ENCODE peak calls at places on chromosomes 5 and 9, in ten cellular contexts. One of them, this sample, is unnamed.

GRCh38 chr5:14309864-14310531 is 166.9 kb downstream of the TRIO start:
- DNase-seq in gastrocnemius medialis: no peak
- DNase-seq in fibroblast of gingiva: no peak
- DNase-seq in activated naive CD8-positive, alpha-beta T cell treated with anti-CD3 and anti-CD28 coated beads, Interleukin-2, amount 50 U/mL, for 24 hours: no peak
- DNase-seq in stimulated activated naive B cell treated with anti-CD40 and anti-IgM and Interleukin-4, amounts not matched to agents 10 μg/mL and 1 μg/mL and 100 μg/mL, for 72 hours: no peak
- DNase-seq in pons: no peak
- DNase-seq in GM04504: no peak
- DNase-seq in glutamatergic neuron: no peak
- DNase-seq in DMS53: no peak
- DNase-seq in activated CD4-positive, CD25-positive, alpha-beta regulatory T cell: no peak
- DNase-seq in this sample: no peak

GRCh38 chr9:76704601-76705204 is 59.5 kb upstream of the PCA3 start:
- DNase-seq in pons: peak
- DNase-seq in DMS53: peak
- DNase-seq in activated naive CD8-positive, alpha-beta T cell treated with anti-CD3 and anti-CD28 coated beads, Interleukin-2, amount 50 U/mL, for 24 hours: no peak
- DNase-seq in activated CD4-positive, CD25-positive, alpha-beta regulatory T cell: no peak
- DNase-seq in glutamatergic neuron: no peak
- DNase-seq in GM04504: peak
- DNase-seq in gastrocnemius medialis: no peak
- DNase-seq in stimulated activated naive B cell treated with anti-CD40 and anti-IgM and Interleukin-4, amounts not matched to agents 10 μg/mL and 1 μg/mL and 100 μg/mL, for 72 hours: no peak
- DNase-seq in fibroblast of gingiva: peak
- DNase-seq in this sample: no peak

GRCh38 chr5:18465833-18466681 is 831.8 kb downstream of the TAF11L14 start:
- DNase-seq in glutamatergic neuron: peak
- DNase-seq in activated CD4-positive, CD25-positive, alpha-beta regulatory T cell: peak
- DNase-seq in activated naive CD8-positive, alpha-beta T cell treated with anti-CD3 and anti-CD28 coated beads, Interleukin-2, amount 50 U/mL, for 24 hours: peak
- DNase-seq in stimulated activated naive B cell treated with anti-CD40 and anti-IgM and Interleukin-4, amounts not matched to agents 10 μg/mL and 1 μg/mL and 100 μg/mL, for 72 hours: peak
- DNase-seq in gastrocnemius medialis: no peak
- DNase-seq in DMS53: peak
- DNase-seq in GM04504: no peak
- DNase-seq in pons: peak
- DNase-seq in fibroblast of gingiva: no peak
- DNase-seq in this sample: no peak

GRCh38 chr5:136457390-136458094 is 92.2 kb upstream of the TRPC7 start:
- DNase-seq in GM04504: no peak
- DNase-seq in DMS53: peak
- DNase-seq in gastrocnemius medialis: no peak
- DNase-seq in glutamatergic neuron: no peak
- DNase-seq in pons: peak
- DNase-seq in fibroblast of gingiva: no peak
- DNase-seq in activated CD4-positive, CD25-positive, alpha-beta regulatory T cell: no peak
- DNase-seq in stimulated activated naive B cell treated with anti-CD40 and anti-IgM and Interleukin-4, amounts not matched to agents 10 μg/mL and 1 μg/mL and 100 μg/mL, for 72 hours: no peak
- DNase-seq in activated naive CD8-positive, alpha-beta T cell treated with anti-CD3 and anti-CD28 coated beads, Interleukin-2, amount 50 U/mL, for 24 hours: no peak
- DNase-seq in this sample: no peak

GRCh38 chr5:82365026-82365425 is 86.9 kb upstream of the RPS23 start:
- DNase-seq in GM04504: no peak
- DNase-seq in pons: no peak
- DNase-seq in gastrocnemius medialis: no peak
- DNase-seq in fibroblast of gingiva: no peak
- DNase-seq in glutamatergic neuron: no peak
- DNase-seq in activated CD4-positive, CD25-positive, alpha-beta regulatory T cell: no peak
- DNase-seq in activated naive CD8-positive, alpha-beta T cell treated with anti-CD3 and anti-CD28 coated beads, Interleukin-2, amount 50 U/mL, for 24 hours: no peak
- DNase-seq in DMS53: peak
- DNase-seq in stimulated activated naive B cell treated with anti-CD40 and anti-IgM and Interleukin-4, amounts not matched to agents 10 μg/mL and 1 μg/mL and 100 μg/mL, for 72 hours: no peak
- DNase-seq in this sample: no peak

GRCh38 chr9:131892162-131892707 is 152.4 kb upstream of the RAPGEF1 start:
- DNase-seq in DMS53: peak
- DNase-seq in gastrocnemius medialis: no peak
- DNase-seq in fibroblast of gingiva: no peak
- DNase-seq in stimulated activated naive B cell treated with anti-CD40 and anti-IgM and Interleukin-4, amounts not matched to agents 10 μg/mL and 1 μg/mL and 100 μg/mL, for 72 hours: no peak
- DNase-seq in pons: no peak
- DNase-seq in GM04504: no peak
- DNase-seq in glutamatergic neuron: no peak
- DNase-seq in activated naive CD8-positive, alpha-beta T cell treated with anti-CD3 and anti-CD28 coated beads, Interleukin-2, amount 50 U/mL, for 24 hours: no peak
- DNase-seq in activated CD4-positive, CD25-positive, alpha-beta regulatory T cell: no peak
- DNase-seq in this sample: no peak

GRCh38 chr5:79974896-79975295 is 16.2 kb downstream of the MTX3 start:
- DNase-seq in stimulated activated naive B cell treated with anti-CD40 and anti-IgM and Interleukin-4, amounts not matched to agents 10 μg/mL and 1 μg/mL and 100 μg/mL, for 72 hours: no peak
- DNase-seq in activated naive CD8-positive, alpha-beta T cell treated with anti-CD3 and anti-CD28 coated beads, Interleukin-2, amount 50 U/mL, for 24 hours: no peak
- DNase-seq in activated CD4-positive, CD25-positive, alpha-beta regulatory T cell: no peak
- DNase-seq in gastrocnemius medialis: no peak
- DNase-seq in glutamatergic neuron: no peak
- DNase-seq in DMS53: no peak
- DNase-seq in pons: no peak
- DNase-seq in fibroblast of gingiva: peak
- DNase-seq in GM04504: peak
- DNase-seq in this sample: no peak

GRCh38 chr5:144125163-144125726 is 45.2 kb downstream of the YIPF5 start:
- DNase-seq in DMS53: no peak
- DNase-seq in activated CD4-positive, CD25-positive, alpha-beta regulatory T cell: no peak
- DNase-seq in activated naive CD8-positive, alpha-beta T cell treated with anti-CD3 and anti-CD28 coated beads, Interleukin-2, amount 50 U/mL, for 24 hours: no peak
- DNase-seq in pons: no peak
- DNase-seq in glutamatergic neuron: no peak
- DNase-seq in stimulated activated naive B cell treated with anti-CD40 and anti-IgM and Interleukin-4, amounts not matched to agents 10 μg/mL and 1 μg/mL and 100 μg/mL, for 72 hours: no peak
- DNase-seq in GM04504: peak
- DNase-seq in gastrocnemius medialis: no peak
- DNase-seq in fibroblast of gingiva: no peak
- DNase-seq in this sample: no peak

GRCh38 chr5:177520906-177521513 is 4.2 kb upstream of the DDX41 start:
- DNase-seq in glutamatergic neuron: no peak
- DNase-seq in DMS53: no peak
- DNase-seq in pons: peak
- DNase-seq in fibroblast of gingiva: no peak
- DNase-seq in stimulated activated naive B cell treated with anti-CD40 and anti-IgM and Interleukin-4, amounts not matched to agents 10 μg/mL and 1 μg/mL and 100 μg/mL, for 72 hours: no peak
- DNase-seq in gastrocnemius medialis: no peak
- DNase-seq in GM04504: no peak
- DNase-seq in activated CD4-positive, CD25-positive, alpha-beta regulatory T cell: no peak
- DNase-seq in activated naive CD8-positive, alpha-beta T cell treated with anti-CD3 and anti-CD28 coated beads, Interleukin-2, amount 50 U/mL, for 24 hours: no peak
- DNase-seq in this sample: no peak

GRCh38 chr9:136105398-136106135 is 10.5 kb upstream of the NACC2 start:
- DNase-seq in fibroblast of gingiva: peak
- DNase-seq in pons: no peak
- DNase-seq in glutamatergic neuron: no peak
- DNase-seq in activated CD4-positive, CD25-positive, alpha-beta regulatory T cell: no peak
- DNase-seq in activated naive CD8-positive, alpha-beta T cell treated with anti-CD3 and anti-CD28 coated beads, Interleukin-2, amount 50 U/mL, for 24 hours: no peak
- DNase-seq in GM04504: no peak
- DNase-seq in DMS53: peak
- DNase-seq in gastrocnemius medialis: peak
- DNase-seq in stimulated activated naive B cell treated with anti-CD40 and anti-IgM and Interleukin-4, amounts not matched to agents 10 μg/mL and 1 μg/mL and 100 μg/mL, for 72 hours: no peak
- DNase-seq in this sample: no peak

GRCh38 chr5:438481-438981 is 4.4 kb upstream of the EXOC3 start:
- DNase-seq in fibroblast of gingiva: no peak
- DNase-seq in activated naive CD8-positive, alpha-beta T cell treated with anti-CD3 and anti-CD28 coated beads, Interleukin-2, amount 50 U/mL, for 24 hours: no peak
- DNase-seq in glutamatergic neuron: peak
- DNase-seq in gastrocnemius medialis: no peak
- DNase-seq in pons: no peak
- DNase-seq in GM04504: no peak
- DNase-seq in stimulated activated naive B cell treated with anti-CD40 and anti-IgM and Interleukin-4, amounts not matched to agents 10 μg/mL and 1 μg/mL and 100 μg/mL, for 72 hours: no peak
- DNase-seq in DMS53: no peak
- DNase-seq in activated CD4-positive, CD25-positive, alpha-beta regulatory T cell: no peak
- DNase-seq in this sample: no peak

GRCh38 chr5:76601470-76601869 is 21.7 kb downstream of the F2RL2 start:
- DNase-seq in glutamatergic neuron: no peak
- DNase-seq in fibroblast of gingiva: peak
- DNase-seq in gastrocnemius medialis: no peak
- DNase-seq in DMS53: peak
- DNase-seq in GM04504: peak
- DNase-seq in activated CD4-positive, CD25-positive, alpha-beta regulatory T cell: no peak
- DNase-seq in pons: peak
- DNase-seq in stimulated activated naive B cell treated with anti-CD40 and anti-IgM and Interleukin-4, amounts not matched to agents 10 μg/mL and 1 μg/mL and 100 μg/mL, for 72 hours: peak
- DNase-seq in activated naive CD8-positive, alpha-beta T cell treated with anti-CD3 and anti-CD28 coated beads, Interleukin-2, amount 50 U/mL, for 24 hours: no peak
- DNase-seq in this sample: no peak

GRCh38 chr9:70101265-70101664 is 57.6 kb downstream of the MAMDC2 start:
- DNase-seq in glutamatergic neuron: no peak
- DNase-seq in DMS53: no peak
- DNase-seq in GM04504: no peak
- DNase-seq in activated naive CD8-positive, alpha-beta T cell treated with anti-CD3 and anti-CD28 coated beads, Interleukin-2, amount 50 U/mL, for 24 hours: no peak
- DNase-seq in fibroblast of gingiva: no peak
- DNase-seq in pons: no peak
- DNase-seq in stimulated activated naive B cell treated with anti-CD40 and anti-IgM and Interleukin-4, amounts not matched to agents 10 μg/mL and 1 μg/mL and 100 μg/mL, for 72 hours: no peak
- DNase-seq in activated CD4-positive, CD25-positive, alpha-beta regulatory T cell: no peak
- DNase-seq in gastrocnemius medialis: no peak
- DNase-seq in this sample: no peak

GRCh38 chr5:144307726-144308125 is 137.1 kb downstream of the KCTD16 start:
- DNase-seq in GM04504: no peak
- DNase-seq in pons: no peak
- DNase-seq in glutamatergic neuron: no peak
- DNase-seq in DMS53: no peak
- DNase-seq in fibroblast of gingiva: no peak
- DNase-seq in stimulated activated naive B cell treated with anti-CD40 and anti-IgM and Interleukin-4, amounts not matched to agents 10 μg/mL and 1 μg/mL and 100 μg/mL, for 72 hours: no peak
- DNase-seq in activated naive CD8-positive, alpha-beta T cell treated with anti-CD3 and anti-CD28 coated beads, Interleukin-2, amount 50 U/mL, for 24 hours: no peak
- DNase-seq in gastrocnemius medialis: no peak
- DNase-seq in activated CD4-positive, CD25-positive, alpha-beta regulatory T cell: no peak
- DNase-seq in this sample: no peak

GRCh38 chr5:132500931-132501628 is 10.5 kb upstream of the IRF1 start:
- DNase-seq in activated CD4-positive, CD25-positive, alpha-beta regulatory T cell: peak
- DNase-seq in fibroblast of gingiva: peak
- DNase-seq in stimulated activated naive B cell treated with anti-CD40 and anti-IgM and Interleukin-4, amounts not matched to agents 10 μg/mL and 1 μg/mL and 100 μg/mL, for 72 hours: peak
- DNase-seq in gastrocnemius medialis: peak
- DNase-seq in activated naive CD8-positive, alpha-beta T cell treated with anti-CD3 and anti-CD28 coated beads, Interleukin-2, amount 50 U/mL, for 24 hours: peak
- DNase-seq in DMS53: peak
- DNase-seq in GM04504: peak
- DNase-seq in glutamatergic neuron: peak
- DNase-seq in pons: peak
- DNase-seq in this sample: no peak

GRCh38 chr9:2043881-2044462 is 28.8 kb downstream of the SMARCA2 start:
- DNase-seq in GM04504: no peak
- DNase-seq in glutamatergic neuron: no peak
- DNase-seq in activated CD4-positive, CD25-positive, alpha-beta regulatory T cell: no peak
- DNase-seq in stimulated activated naive B cell treated with anti-CD40 and anti-IgM and Interleukin-4, amounts not matched to agents 10 μg/mL and 1 μg/mL and 100 μg/mL, for 72 hours: peak
- DNase-seq in activated naive CD8-positive, alpha-beta T cell treated with anti-CD3 and anti-CD28 coated beads, Interleukin-2, amount 50 U/mL, for 24 hours: no peak
- DNase-seq in fibroblast of gingiva: no peak
- DNase-seq in DMS53: no peak
- DNase-seq in pons: no peak
- DNase-seq in gastrocnemius medialis: no peak
- DNase-seq in this sample: no peak

GRCh38 chr9:121642758-121643157 is 8.7 kb upstream of the DAB2IP start:
- DNase-seq in glutamatergic neuron: no peak
- DNase-seq in activated naive CD8-positive, alpha-beta T cell treated with anti-CD3 and anti-CD28 coated beads, Interleukin-2, amount 50 U/mL, for 24 hours: no peak
- DNase-seq in gastrocnemius medialis: no peak
- DNase-seq in stimulated activated naive B cell treated with anti-CD40 and anti-IgM and Interleukin-4, amounts not matched to agents 10 μg/mL and 1 μg/mL and 100 μg/mL, for 72 hours: no peak
- DNase-seq in DMS53: no peak
- DNase-seq in GM04504: no peak
- DNase-seq in activated CD4-positive, CD25-positive, alpha-beta regulatory T cell: no peak
- DNase-seq in fibroblast of gingiva: no peak
- DNase-seq in pons: no peak
- DNase-seq in this sample: no peak

GRCh38 chr5:141496038-141496437 is 7.2 kb downstream of the PCDHGC5 start:
- DNase-seq in stimulated activated naive B cell treated with anti-CD40 and anti-IgM and Interleukin-4, amounts not matched to agents 10 μg/mL and 1 μg/mL and 100 μg/mL, for 72 hours: no peak
- DNase-seq in fibroblast of gingiva: no peak
- DNase-seq in DMS53: no peak
- DNase-seq in glutamatergic neuron: no peak
- DNase-seq in gastrocnemius medialis: peak
- DNase-seq in pons: no peak
- DNase-seq in GM04504: no peak
- DNase-seq in activated naive CD8-positive, alpha-beta T cell treated with anti-CD3 and anti-CD28 coated beads, Interleukin-2, amount 50 U/mL, for 24 hours: no peak
- DNase-seq in activated CD4-positive, CD25-positive, alpha-beta regulatory T cell: no peak
- DNase-seq in this sample: no peak

GRCh38 chr5:53469946-53470687 is 10.3 kb upstream of the FST start:
- DNase-seq in gastrocnemius medialis: no peak
- DNase-seq in pons: no peak
- DNase-seq in fibroblast of gingiva: no peak
- DNase-seq in glutamatergic neuron: no peak
- DNase-seq in activated CD4-positive, CD25-positive, alpha-beta regulatory T cell: no peak
- DNase-seq in DMS53: no peak
- DNase-seq in activated naive CD8-positive, alpha-beta T cell treated with anti-CD3 and anti-CD28 coated beads, Interleukin-2, amount 50 U/mL, for 24 hours: no peak
- DNase-seq in stimulated activated naive B cell treated with anti-CD40 and anti-IgM and Interleukin-4, amounts not matched to agents 10 μg/mL and 1 μg/mL and 100 μg/mL, for 72 hours: no peak
- DNase-seq in GM04504: no peak
- DNase-seq in this sample: no peak

GRCh38 chr5:135233477-135233876 is 165.6 kb downstream of the MACROH2A1 start:
- DNase-seq in DMS53: peak
- DNase-seq in stimulated activated naive B cell treated with anti-CD40 and anti-IgM and Interleukin-4, amounts not matched to agents 10 μg/mL and 1 μg/mL and 100 μg/mL, for 72 hours: no peak
- DNase-seq in gastrocnemius medialis: peak
- DNase-seq in activated CD4-positive, CD25-positive, alpha-beta regulatory T cell: no peak
- DNase-seq in fibroblast of gingiva: no peak
- DNase-seq in activated naive CD8-positive, alpha-beta T cell treated with anti-CD3 and anti-CD28 coated beads, Interleukin-2, amount 50 U/mL, for 24 hours: no peak
- DNase-seq in glutamatergic neuron: peak
- DNase-seq in pons: no peak
- DNase-seq in GM04504: no peak
- DNase-seq in this sample: no peak

GRCh38 chr5:149324639-149325038 is 20.7 kb upstream of the GRPEL2 start:
- DNase-seq in pons: no peak
- DNase-seq in activated CD4-positive, CD25-positive, alpha-beta regulatory T cell: no peak
- DNase-seq in stimulated activated naive B cell treated with anti-CD40 and anti-IgM and Interleukin-4, amounts not matched to agents 10 μg/mL and 1 μg/mL and 100 μg/mL, for 72 hours: no peak
- DNase-seq in gastrocnemius medialis: peak
- DNase-seq in glutamatergic neuron: no peak
- DNase-seq in GM04504: no peak
- DNase-seq in DMS53: no peak
- DNase-seq in fibroblast of gingiva: peak
- DNase-seq in activated naive CD8-positive, alpha-beta T cell treated with anti-CD3 and anti-CD28 coated beads, Interleukin-2, amount 50 U/mL, for 24 hours: no peak
- DNase-seq in this sample: no peak

GRCh38 chr5:31844615-31845345 is 205.8 kb downstream of the PDZD2 start:
- DNase-seq in activated naive CD8-positive, alpha-beta T cell treated with anti-CD3 and anti-CD28 coated beads, Interleukin-2, amount 50 U/mL, for 24 hours: no peak
- DNase-seq in pons: no peak
- DNase-seq in fibroblast of gingiva: no peak
- DNase-seq in gastrocnemius medialis: no peak
- DNase-seq in DMS53: no peak
- DNase-seq in stimulated activated naive B cell treated with anti-CD40 and anti-IgM and Interleukin-4, amounts not matched to agents 10 μg/mL and 1 μg/mL and 100 μg/mL, for 72 hours: no peak
- DNase-seq in glutamatergic neuron: no peak
- DNase-seq in activated CD4-positive, CD25-positive, alpha-beta regulatory T cell: no peak
- DNase-seq in GM04504: no peak
- DNase-seq in this sample: no peak

GRCh38 chr9:28539432-28539831 is 966.2 kb upstream of the C9orf72 start:
- DNase-seq in DMS53: peak
- DNase-seq in glutamatergic neuron: no peak
- DNase-seq in gastrocnemius medialis: no peak
- DNase-seq in stimulated activated naive B cell treated with anti-CD40 and anti-IgM and Interleukin-4, amounts not matched to agents 10 μg/mL and 1 μg/mL and 100 μg/mL, for 72 hours: no peak
- DNase-seq in pons: no peak
- DNase-seq in activated CD4-positive, CD25-positive, alpha-beta regulatory T cell: no peak
- DNase-seq in activated naive CD8-positive, alpha-beta T cell treated with anti-CD3 and anti-CD28 coated beads, Interleukin-2, amount 50 U/mL, for 24 hours: no peak
- DNase-seq in GM04504: no peak
- DNase-seq in fibroblast of gingiva: no peak
- DNase-seq in this sample: no peak

GRCh38 chr5:38603691-38604090 is 47.2 kb upstream of the LIFR start:
- DNase-seq in gastrocnemius medialis: no peak
- DNase-seq in GM04504: no peak
- DNase-seq in pons: no peak
- DNase-seq in glutamatergic neuron: no peak
- DNase-seq in stimulated activated naive B cell treated with anti-CD40 and anti-IgM and Interleukin-4, amounts not matched to agents 10 μg/mL and 1 μg/mL and 100 μg/mL, for 72 hours: no peak
- DNase-seq in activated CD4-positive, CD25-positive, alpha-beta regulatory T cell: no peak
- DNase-seq in DMS53: no peak
- DNase-seq in activated naive CD8-positive, alpha-beta T cell treated with anti-CD3 and anti-CD28 coated beads, Interleukin-2, amount 50 U/mL, for 24 hours: no peak
- DNase-seq in fibroblast of gingiva: peak
- DNase-seq in this sample: no peak

GRCh38 chr5:113336975-113337374 is 97.8 kb downstream of the TSSK1B start:
- DNase-seq in activated naive CD8-positive, alpha-beta T cell treated with anti-CD3 and anti-CD28 coated beads, Interleukin-2, amount 50 U/mL, for 24 hours: no peak
- DNase-seq in gastrocnemius medialis: no peak
- DNase-seq in activated CD4-positive, CD25-positive, alpha-beta regulatory T cell: no peak
- DNase-seq in DMS53: peak
- DNase-seq in fibroblast of gingiva: peak
- DNase-seq in pons: peak
- DNase-seq in GM04504: no peak
- DNase-seq in glutamatergic neuron: peak
- DNase-seq in stimulated activated naive B cell treated with anti-CD40 and anti-IgM and Interleukin-4, amounts not matched to agents 10 μg/mL and 1 μg/mL and 100 μg/mL, for 72 hours: no peak
- DNase-seq in this sample: no peak

GRCh38 chr9:110192531-110193326 is 15.2 kb downstream of the C9orf152 start:
- DNase-seq in activated CD4-positive, CD25-positive, alpha-beta regulatory T cell: no peak
- DNase-seq in stimulated activated naive B cell treated with anti-CD40 and anti-IgM and Interleukin-4, amounts not matched to agents 10 μg/mL and 1 μg/mL and 100 μg/mL, for 72 hours: no peak
- DNase-seq in pons: no peak
- DNase-seq in activated naive CD8-positive, alpha-beta T cell treated with anti-CD3 and anti-CD28 coated beads, Interleukin-2, amount 50 U/mL, for 24 hours: no peak
- DNase-seq in GM04504: peak
- DNase-seq in fibroblast of gingiva: peak
- DNase-seq in glutamatergic neuron: no peak
- DNase-seq in gastrocnemius medialis: no peak
- DNase-seq in DMS53: peak
- DNase-seq in this sample: no peak

GRCh38 chr5:7886849-7887460 is 18.0 kb downstream of the MTRR start:
- DNase-seq in stimulated activated naive B cell treated with anti-CD40 and anti-IgM and Interleukin-4, amounts not matched to agents 10 μg/mL and 1 μg/mL and 100 μg/mL, for 72 hours: no peak
- DNase-seq in GM04504: no peak
- DNase-seq in fibroblast of gingiva: peak
- DNase-seq in DMS53: peak
- DNase-seq in pons: peak
- DNase-seq in gastrocnemius medialis: no peak
- DNase-seq in activated CD4-positive, CD25-positive, alpha-beta regulatory T cell: no peak
- DNase-seq in activated naive CD8-positive, alpha-beta T cell treated with anti-CD3 and anti-CD28 coated beads, Interleukin-2, amount 50 U/mL, for 24 hours: no peak
- DNase-seq in glutamatergic neuron: no peak
- DNase-seq in this sample: no peak

GRCh38 chr5:148248894-148249293 is 10.6 kb downstream of the MARCOL start:
- DNase-seq in activated CD4-positive, CD25-positive, alpha-beta regulatory T cell: no peak
- DNase-seq in glutamatergic neuron: no peak
- DNase-seq in activated naive CD8-positive, alpha-beta T cell treated with anti-CD3 and anti-CD28 coated beads, Interleukin-2, amount 50 U/mL, for 24 hours: no peak
- DNase-seq in gastrocnemius medialis: no peak
- DNase-seq in GM04504: no peak
- DNase-seq in fibroblast of gingiva: no peak
- DNase-seq in stimulated activated naive B cell treated with anti-CD40 and anti-IgM and Interleukin-4, amounts not matched to agents 10 μg/mL and 1 μg/mL and 100 μg/mL, for 72 hours: no peak
- DNase-seq in DMS53: no peak
- DNase-seq in pons: no peak
- DNase-seq in this sample: no peak